ENCODE peak calls at places on chromosome 22, in seven cellular contexts. One of them, this sample, is unnamed.

GRCh38 chr22:45059296-45059695 is 49.5 kb upstream of the PHF21B start:
- DNase-seq in KG1: no peak
- DNase-seq in GOT3: no peak
- DNase-seq in stomach: no peak
- DNase-seq in glutamatergic neuron: no peak
- DNase-seq in GM10248: no peak
- DNase-seq in midbrain: no peak
- DNase-seq in this sample: no peak

GRCh38 chr22:45197606-45198462 is 34.1 kb downstream of the NUP50 start:
- DNase-seq in glutamatergic neuron: no peak
- DNase-seq in GM10248: no peak
- DNase-seq in stomach: no peak
- DNase-seq in KG1: no peak
- DNase-seq in GOT3: no peak
- DNase-seq in midbrain: no peak
- DNase-seq in this sample: no peak

GRCh38 chr22:35299217-35299716 is 427 bp upstream of the TOM1 start:
- DNase-seq in midbrain: no peak
- DNase-seq in glutamatergic neuron: no peak
- DNase-seq in GM10248: no peak
- DNase-seq in KG1: no peak
- DNase-seq in stomach: no peak
- DNase-seq in GOT3: no peak
- DNase-seq in this sample: peak

GRCh38 chr22:43925433-43926348 is 2.1 kb downstream of the PNPLA3 start:
- DNase-seq in midbrain: no peak
- DNase-seq in GM10248: no peak
- DNase-seq in GOT3: no peak
- DNase-seq in glutamatergic neuron: no peak
- DNase-seq in KG1: no peak
- DNase-seq in stomach: no peak
- DNase-seq in this sample: no peak

GRCh38 chr22:25368271-25368670 is 148.8 kb downstream of the CRYBB2 start:
- DNase-seq in KG1: no peak
- DNase-seq in glutamatergic neuron: no peak
- DNase-seq in midbrain: no peak
- DNase-seq in stomach: peak
- DNase-seq in GM10248: no peak
- DNase-seq in GOT3: no peak
- DNase-seq in this sample: peak

GRCh38 chr22:42939941-42940653 is 74.9 kb downstream of the PACSIN2 start:
- DNase-seq in KG1: no peak
- DNase-seq in midbrain: no peak
- DNase-seq in GOT3: no peak
- DNase-seq in stomach: peak
- DNase-seq in glutamatergic neuron: no peak
- DNase-seq in GM10248: no peak
- DNase-seq in this sample: peak

GRCh38 chr22:45881524-45881875 is 95.5 kb downstream of the WNT7B start:
- DNase-seq in GM10248: no peak
- DNase-seq in KG1: no peak
- DNase-seq in midbrain: no peak
- DNase-seq in glutamatergic neuron: no peak
- DNase-seq in stomach: no peak
- DNase-seq in GOT3: no peak
- DNase-seq in this sample: no peak

GRCh38 chr22:39138357-39138997 is 14.0 kb downstream of the CBX7 start:
- DNase-seq in midbrain: no peak
- DNase-seq in stomach: no peak
- DNase-seq in GM10248: no peak
- DNase-seq in KG1: no peak
- DNase-seq in glutamatergic neuron: no peak
- DNase-seq in GOT3: no peak
- DNase-seq in this sample: no peak

GRCh38 chr22:46789992-46790391 is 27.5 kb downstream of the TBC1D22A start:
- DNase-seq in KG1: no peak
- DNase-seq in GOT3: no peak
- DNase-seq in GM10248: no peak
- DNase-seq in glutamatergic neuron: no peak
- DNase-seq in midbrain: no peak
- DNase-seq in stomach: no peak
- DNase-seq in this sample: peak

GRCh38 chr22:29932121-29932520 is 49.1 kb downstream of the MTMR3 start:
- DNase-seq in GM10248: peak
- DNase-seq in KG1: no peak
- DNase-seq in glutamatergic neuron: no peak
- DNase-seq in midbrain: no peak
- DNase-seq in stomach: no peak
- DNase-seq in GOT3: no peak
- DNase-seq in this sample: no peak

GRCh38 chr22:19121631-19122142 is 525 bp downstream of the DGCR2 start:
- DNase-seq in GM10248: peak
- DNase-seq in KG1: peak
- DNase-seq in glutamatergic neuron: peak
- DNase-seq in stomach: peak
- DNase-seq in midbrain: peak
- DNase-seq in GOT3: no peak
- DNase-seq in this sample: peak

GRCh38 chr22:45987462-45987861 is 10.5 kb upstream of the WNT7B start:
- DNase-seq in stomach: no peak
- DNase-seq in GM10248: no peak
- DNase-seq in midbrain: no peak
- DNase-seq in glutamatergic neuron: no peak
- DNase-seq in GOT3: no peak
- DNase-seq in KG1: no peak
- DNase-seq in this sample: no peak

GRCh38 chr22:26367402-26368245 is 61.4 kb upstream of the ASPHD2 start:
- DNase-seq in GOT3: no peak
- DNase-seq in KG1: peak
- DNase-seq in GM10248: peak
- DNase-seq in stomach: peak
- DNase-seq in midbrain: no peak
- DNase-seq in glutamatergic neuron: peak
- DNase-seq in this sample: peak

GRCh38 chr22:46072030-46072881 is 78.1 kb upstream of the PPARA start:
- DNase-seq in GM10248: peak
- DNase-seq in midbrain: no peak
- DNase-seq in glutamatergic neuron: peak
- DNase-seq in GOT3: no peak
- DNase-seq in stomach: peak
- DNase-seq in KG1: no peak
- DNase-seq in this sample: peak

GRCh38 chr22:45318558-45319318 is 9.0 kb downstream of the FAM118A start:
- DNase-seq in KG1: no peak
- DNase-seq in GM10248: peak
- DNase-seq in glutamatergic neuron: no peak
- DNase-seq in stomach: no peak
- DNase-seq in midbrain: no peak
- DNase-seq in GOT3: no peak
- DNase-seq in this sample: peak

GRCh38 chr22:20221421-20222340 is 46.4 kb downstream of the RTN4R start:
- DNase-seq in midbrain: peak
- DNase-seq in glutamatergic neuron: no peak
- DNase-seq in GOT3: no peak
- DNase-seq in KG1: no peak
- DNase-seq in GM10248: no peak
- DNase-seq in stomach: peak
- DNase-seq in this sample: no peak

GRCh38 chr22:26474687-26475086 is 8.9 kb downstream of the HPS4 start:
- DNase-seq in midbrain: no peak
- DNase-seq in glutamatergic neuron: no peak
- DNase-seq in stomach: no peak
- DNase-seq in GOT3: no peak
- DNase-seq in KG1: no peak
- DNase-seq in GM10248: no peak
- DNase-seq in this sample: peak

GRCh38 chr22:28440517-28441366 is 238.9 kb downstream of the TTC28 start:
- DNase-seq in GM10248: no peak
- DNase-seq in KG1: no peak
- DNase-seq in glutamatergic neuron: no peak
- DNase-seq in stomach: no peak
- DNase-seq in GOT3: no peak
- DNase-seq in midbrain: no peak
- DNase-seq in this sample: peak

GRCh38 chr22:44931077-44931540 is 78.7 kb downstream of the PHF21B start:
- DNase-seq in stomach: no peak
- DNase-seq in glutamatergic neuron: no peak
- DNase-seq in KG1: no peak
- DNase-seq in GOT3: no peak
- DNase-seq in GM10248: no peak
- DNase-seq in midbrain: peak
- DNase-seq in this sample: no peak

GRCh38 chr22:35742342-35743100 is 24.8 kb downstream of the APOL5 start:
- DNase-seq in midbrain: no peak
- DNase-seq in glutamatergic neuron: no peak
- DNase-seq in GM10248: no peak
- DNase-seq in stomach: no peak
- DNase-seq in KG1: no peak
- DNase-seq in GOT3: no peak
- DNase-seq in this sample: peak

GRCh38 chr22:21445437-21446127 is 21.6 kb upstream of the TMEM191C start:
- DNase-seq in stomach: peak
- DNase-seq in KG1: no peak
- DNase-seq in glutamatergic neuron: peak
- DNase-seq in midbrain: no peak
- DNase-seq in GOT3: no peak
- DNase-seq in GM10248: no peak
- DNase-seq in this sample: no peak

GRCh38 chr22:19776433-19777031 is 16.0 kb downstream of the TBX1 start:
- DNase-seq in GM10248: no peak
- DNase-seq in midbrain: no peak
- DNase-seq in KG1: no peak
- DNase-seq in stomach: no peak
- DNase-seq in glutamatergic neuron: no peak
- DNase-seq in GOT3: no peak
- DNase-seq in this sample: no peak

This sample was measured in dermis blood vessel endothelial cell.